ENCODE peak calls at places on chromosome 17, in six cellular contexts. Y, R, Q, V, O and E are unnamed samples. For H3K4me1, the result is how much of the 10 kb centered on the place peaks cover.

GRCh38 chr17:28416703-28417311 is 10.8 kb upstream of the SLC46A1 start:
- DNase-seq in V (peak), R (no peak), O (peak), Y (peak), Q (peak), E (no peak)

GRCh38 chr17:78082988-78083387 is 45.6 kb downstream of the TMC6 start:
- DNase-seq in V (no peak), Q (no peak), R (no peak), Y (no peak), O (no peak), E (no peak)

GRCh38 chr17:77471984-77472836 is 331.4 kb downstream of the SEC14L1 start:
- DNase-seq in Q (peak), R (peak), V (no peak), Y (peak), O (no peak), E (no peak)

GRCh38 chr17:77420804-77421634 is 280.2 kb downstream of the SEC14L1 start:
- DNase-seq in Q (peak), V (no peak), R (no peak), O (no peak), Y (peak), E (no peak)

GRCh38 chr17:66860204-66860603 is 25.3 kb downstream of the CACNG5 start:
- DNase-seq in Y (no peak), R (no peak), O (no peak), V (no peak), Q (no peak), E (no peak)

GRCh38 chr17:47855737-47856136 is 4.8 kb upstream of the SP6 start:
- DNase-seq in O (no peak), V (no peak), Y (no peak), Q (no peak), R (no peak), E (no peak)

GRCh38 chr17:29195465-29196081 is 15.4 kb upstream of the MYO18A start:
- DNase-seq in Y (no peak), Q (no peak), O (no peak), V (no peak), R (no peak), E (no peak)

GRCh38 chr17:76074390-76075363 is at the start of gene GALR2:
- DNase-seq in R (peak), Q (peak), O (no peak), V (no peak), Y (no peak), E (no peak)

GRCh38 chr17:4229627-4230026 is 34.2 kb downstream of the ANKFY1 start:
- DNase-seq in R (no peak), Q (peak), O (peak), Y (no peak), V (no peak), E (peak)

GRCh38 chr17:77285594-77286390 is 145.0 kb downstream of the SEC14L1 start:
- DNase-seq in R (peak), V (peak), Y (peak), O (peak), Q (peak), E (peak)

GRCh38 chr17:49480833-49481615 is 14.1 kb upstream of the NGFR start:
- DNase-seq in R (no peak), Q (no peak), V (no peak), O (no peak), Y (no peak), E (no peak)

GRCh38 chr17:65332375-65332774 is 195.2 kb downstream of the RGS9 start:
- DNase-seq in V (no peak), Q (peak), R (no peak), Y (no peak), O (no peak), E (no peak)

GRCh38 chr17:41718287-41718645 is 6.1 kb downstream of the GAST start:
- DNase-seq in R (no peak), Y (no peak), Q (no peak), O (no peak), V (no peak), E (no peak)

GRCh38 chr17:55237268-55237667 is 27.5 kb upstream of the HLF start:
- DNase-seq in Y (no peak), R (no peak), Q (no peak), V (no peak), O (no peak), E (no peak)

GRCh38 chr17:8420041-8420934 is 15.4 kb upstream of the NDEL1 start:
- DNase-seq in R (peak), O (peak), Q (peak), V (no peak), Y (peak), E (peak)

GRCh38 chr17:81035389-81036127 is 607 bp downstream of the BAIAP2 start:
- DNase-seq in V (no peak), R (no peak), Y (peak), O (no peak), Q (no peak), E (no peak)

GRCh38 chr17:49631496-49631895 is 46.4 kb downstream of the SPOP start:
- DNase-seq in Q (no peak), V (no peak), R (no peak), Y (no peak), O (no peak), E (no peak)

GRCh38 chr17:28499366-28499668 is 6.8 kb upstream of the FOXN1 start:
- DNase-seq in V (no peak), R (no peak), Q (no peak), Y (no peak), O (no peak), E (no peak)

GRCh38 chr17:80871341-80871740 is 120.3 kb upstream of the CHMP6 start:
- DNase-seq in R (no peak), Q (no peak), V (no peak), Y (no peak), O (no peak), E (peak)

GRCh38 chr17:61411114-61411943 is 11.7 kb downstream of the TBX2 start:
- DNase-seq in Q (peak), Y (peak), V (no peak), O (no peak), R (peak), E (no peak)

GRCh38 chr17:28747046-28747691 is 3.4 kb downstream of the TRAF4 start:
- DNase-seq in Q (peak), R (peak), Y (no peak), V (no peak), O (no peak), E (no peak)

GRCh38 chr17:39152134-39152884 is 872 bp upstream of the PLXDC1 start:
- DNase-seq in Y (no peak), V (no peak), Q (peak), O (peak), R (no peak), E (peak)

GRCh38 chr17:48722201-48722907 is at the start of gene PRAC1:
- DNase-seq in O (no peak), V (no peak), Y (no peak), R (no peak), Q (no peak), E (no peak)

GRCh38 chr17:74978240-74978639 is 5.7 kb upstream of the HID1 start:
- DNase-seq in Y (no peak), Q (no peak), R (no peak), V (no peak), O (no peak), E (no peak)

GRCh38 chr17:1094591-1094990 is 85.2 kb downstream of the ABR start:
- DNase-seq in V (no peak), R (no peak), Y (no peak), Q (no peak), O (no peak), E (no peak)

GRCh38 chr17:70314096-70314495 is 144.8 kb downstream of the KCNJ2 start:
- DNase-seq in Q (no peak), R (no peak), O (no peak), V (no peak), Y (peak), E (no peak)

GRCh38 chr17:7823581-7824001 is 10.4 kb upstream of the KDM6B start:
- DNase-seq in Q (peak), R (no peak), V (no peak), O (no peak), Y (no peak), E (no peak)

GRCh38 chr17:78240839-78241238 is 9.4 kb downstream of the TMEM235 start:
- DNase-seq in O (no peak), Y (no peak), Q (no peak), R (no peak), V (no peak), E (no peak)

GRCh38 chr17:7045492-7046126 is 1.7 kb upstream of the SLC16A11 start:
- DNase-seq in V (no peak), O (peak), Q (peak), R (no peak), Y (peak), E (no peak)

GRCh38 chr17:67546578-67547527 is 169.8 kb downstream of the PITPNC1 start:
- DNase-seq in V (no peak), Y (peak), R (peak), O (no peak), Q (peak), E (peak)

GRCh38 chr17:79657036-79657435 is 46.2 kb upstream of the RBFOX3 start:
- DNase-seq in O (no peak), Y (no peak), R (no peak), V (no peak), Q (no peak), E (no peak)

GRCh38 chr17:79657861-79658810 is 47.3 kb upstream of the RBFOX3 start:
- DNase-seq in R (peak), Y (no peak), O (no peak), V (no peak), Q (no peak), E (no peak)

GRCh38 chr17:79654350-79654959 is 43.6 kb upstream of the RBFOX3 start:
- DNase-seq in Q (no peak), R (no peak), O (no peak), V (no peak), Y (no peak), E (no peak)

GRCh38 chr17:79654960-79655382 is 44.1 kb upstream of the RBFOX3 start:
- DNase-seq in R (peak), Y (no peak), O (no peak), Q (no peak), V (no peak), E (no peak)

GRCh38 chr17:79655672-79656290 is 44.9 kb upstream of the RBFOX3 start:
- DNase-seq in Q (no peak), V (no peak), Y (no peak), O (no peak), R (no peak), E (no peak)
- H3K4me1 ChIP-seq in Q (under half), V (under half), Y (under half), O (under half), R (under half), E (under half)

GRCh38 chr17:21001111-21001812 is 41.5 kb downstream of the USP22 start:
- DNase-seq in Q (peak), R (peak), O (no peak), V (no peak), Y (no peak), E (no peak)

GRCh38 chr17:21003007-21003621 is 39.7 kb downstream of the USP22 start:
- DNase-seq in Q (no peak), O (no peak), V (no peak), R (no peak), Y (no peak), E (no peak)

GRCh38 chr17:21004016-21004930 is 38.5 kb downstream of the USP22 start:
- DNase-seq in Q (no peak), V (no peak), O (no peak), R (no peak), Y (no peak), E (no peak)

GRCh38 chr17:21001813-21002221 is 41.0 kb downstream of the USP22 start:
- DNase-seq in Y (peak), Q (no peak), V (no peak), R (peak), O (no peak), E (no peak)

GRCh38 chr17:21002309-21003006 is 40.4 kb downstream of the USP22 start:
- DNase-seq in V (no peak), Q (no peak), R (no peak), Y (no peak), O (no peak), E (no peak)
- H3K27ac ChIP-seq in V (no peak), Q (peak), R (no peak), Y (no peak), O (no peak), E (peak)

GRCh38 chr17:57955183-57955952 is at the start of gene CUEDC1:
- DNase-seq in V (no peak), O (peak), R (peak), Q (peak), Y (peak), E (peak)
- H3K4me1 ChIP-seq in V (under half), O (under half), R (under half), Q (under half), Y (under half), E (half or more)

GRCh38 chr17:64004903-64005733 is 7.0 kb downstream of the PRR29 start:
- DNase-seq in Q (no peak), R (no peak), V (no peak), Y (no peak), O (no peak), E (no peak)
- H3K27ac ChIP-seq in Q (no peak), R (no peak), V (no peak), Y (no peak), O (no peak), E (peak)

GRCh38 chr17:73338050-73338491 is 26.3 kb upstream of the CDC42EP4 start:
- DNase-seq in O (no peak), Y (peak), V (no peak), R (no peak), Q (no peak), E (no peak)
- H3K4me1 ChIP-seq in O (half or more), Y (under half), V (half or more), R (under half), Q (under half), E (under half)

DNA sequence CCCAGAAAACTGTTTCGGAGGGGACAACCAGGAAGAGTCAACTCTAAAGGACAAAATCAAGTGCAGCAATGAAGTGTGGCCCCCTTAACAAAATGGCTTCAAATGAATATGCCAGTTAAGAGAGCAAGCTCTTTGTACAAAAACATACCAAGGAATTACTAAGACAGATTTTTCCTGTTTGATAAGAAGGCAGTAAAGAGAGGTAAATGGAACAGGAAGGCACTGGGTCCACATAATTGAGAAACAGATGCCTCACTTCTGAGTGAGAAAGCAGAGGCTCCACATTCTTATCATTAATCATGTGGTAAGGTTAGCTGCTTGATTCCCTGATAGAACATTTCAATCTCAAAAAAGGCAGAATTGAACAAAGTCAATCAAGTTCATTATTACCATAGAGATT is 44.9 kb downstream of the MBTD1 start:
- DNase-seq in V (no peak), R (no peak), Y (no peak), Q (no peak), O (no peak), E (no peak)
- H3K27ac ChIP-seq in V (no peak), R (no peak), Y (no peak), Q (no peak), O (no peak), E (no peak)

GRCh38 chr17:59346876-59347407 is 15.5 kb downstream of the YPEL2 start:
- DNase-seq in O (no peak), R (no peak), V (no peak), Y (no peak), Q (no peak), E (no peak)

GRCh38 chr17:59347975-59348391 is 16.5 kb downstream of the YPEL2 start:
- DNase-seq in O (no peak), Y (no peak), R (no peak), Q (no peak), V (no peak), E (no peak)

GRCh38 chr17:59346341-59346740 is 14.9 kb downstream of the YPEL2 start:
- DNase-seq in Q (no peak), O (no peak), V (no peak), R (no peak), Y (no peak), E (no peak)

GRCh38 chr17:59342681-59343127 is 11.2 kb downstream of the YPEL2 start:
- DNase-seq in R (no peak), V (no peak), Y (no peak), Q (no peak), O (no peak), E (no peak)

GRCh38 chr17:59345476-59345875 is 14.0 kb downstream of the YPEL2 start:
- DNase-seq in R (no peak), V (no peak), Y (no peak), O (no peak), Q (no peak), E (no peak)
- H3K4me1 ChIP-seq in R (under half), V (under half), Y (under half), O (under half), Q (under half), E (half or more)

GRCh38 chr17:42782402-42783061 is 2.1 kb downstream of the WNK4 start:
- DNase-seq in Q (no peak), V (no peak), O (no peak), R (no peak), Y (no peak), E (no peak)
- H3K27ac ChIP-seq in Q (no peak), V (no peak), O (no peak), R (no peak), Y (no peak), E (no peak)